ENCODE peak calls at places on chromosomes 11 and 22, in five cellular contexts. Z is thyroid gland, T is neural progenitor cell, J is fibroblast of pulmonary artery, F is brain microvascular endothelial cell. G is an unnamed sample.

GRCh38 chr11:70314730-70315129 is 44.2 kb downstream of the PPFIA1 start:
- DNase-seq in Z (peak), F (no peak), T (no peak), J (no peak), G (no peak)

GRCh38 chr11:19747634-19748280 is 35.1 kb downstream of the NAV2 start:
- DNase-seq in F (no peak), J (no peak), T (no peak), Z (no peak), G (no peak)

GRCh38 chr11:46649180-46649738 is 31.9 kb downstream of the ATG13 start:
- DNase-seq in F (peak), J (peak), T (peak), Z (peak), G (peak)

GRCh38 chr22:18110194-18110943 is at the start of gene TUBA8:
- DNase-seq in T (peak), F (peak), Z (peak), J (peak), G (peak)

GRCh38 chr11:110113507-110113906 is 20.3 kb downstream of the ZC3H12C start:
- DNase-seq in Z (no peak), T (no peak), F (no peak), J (no peak), G (no peak)

GRCh38 chr11:24511518-24511917 is 14.7 kb downstream of the LUZP2 start:
- DNase-seq in T (no peak), Z (no peak), J (no peak), F (no peak), G (no peak)

GRCh38 chr22:35995772-35996171 is 32.9 kb downstream of the RBFOX2 start:
- DNase-seq in T (no peak), F (peak), Z (peak), J (peak), G (peak)

GRCh38 chr22:31945971-31946680 is 1.8 kb downstream of the YWHAH start:
- DNase-seq in F (no peak), T (peak), Z (no peak), J (no peak), G (no peak)

GRCh38 chr22:48692734-48693376 is 1134.8 kb downstream of the BRD1 start:
- DNase-seq in T (no peak), F (no peak), Z (no peak), J (no peak), G (no peak)

GRCh38 chr11:2576116-2576515 is 123.7 kb downstream of the KCNQ1OT1 start:
- DNase-seq in Z (peak), F (no peak), T (no peak), J (no peak), G (peak)

GRCh38 chr11:6693342-6694228 is 10.4 kb upstream of the MRPL17 start:
- DNase-seq in T (no peak), Z (no peak), J (peak), F (peak), G (no peak)

GRCh38 chr11:64763804-64764611 is 4.2 kb upstream of the PYGM start:
- DNase-seq in T (peak), J (no peak), F (no peak), Z (no peak), G (no peak)

GRCh38 chr11:59755701-59756495 is 722 bp downstream of the STX3 start:
- DNase-seq in F (peak), T (peak), Z (peak), J (peak), G (peak)

GRCh38 chr11:64122411-64123101 is 43.4 kb downstream of the MACROD1 start:
- DNase-seq in J (no peak), Z (no peak), T (peak), F (no peak), G (no peak)

GRCh38 chr11:122197055-122197987 is 81.3 kb upstream of the BLID start:
- DNase-seq in F (peak), T (no peak), Z (no peak), J (peak), G (no peak)

GRCh38 chr22:47210686-47211085 is 448.2 kb downstream of the TBC1D22A start:
- DNase-seq in J (no peak), F (no peak), T (no peak), Z (no peak), G (no peak)

GRCh38 chr22:45341503-45341902 is 31.8 kb downstream of the FAM118A start:
- DNase-seq in Z (peak), F (no peak), J (no peak), T (no peak), G (no peak)

GRCh38 chr11:108975641-108976071 is 310.8 kb downstream of the DDX10 start:
- DNase-seq in J (no peak), F (no peak), T (no peak), Z (no peak), G (peak)

GRCh38 chr22:17097062-17097461 is 12.3 kb downstream of the IL17RA start:
- DNase-seq in Z (no peak), F (no peak), J (no peak), T (no peak), G (no peak)

GRCh38 chr11:13329670-13330401 is 52.2 kb downstream of the BMAL1 start:
- DNase-seq in J (no peak), F (no peak), T (no peak), Z (peak), G (peak)

GRCh38 chr11:95512682-95513081 is 276.9 kb downstream of the FAM76B start:
- DNase-seq in Z (peak), J (peak), F (peak), T (no peak), G (peak)

GRCh38 chr11:1837171-1838076 is 1.4 kb upstream of the TNNI2 start:
- DNase-seq in Z (peak), T (peak), F (no peak), J (peak), G (peak)

GRCh38 chr11:44709966-44710365 is 16.8 kb upstream of the TSPAN18 start:
- DNase-seq in F (no peak), J (peak), Z (no peak), T (no peak), G (no peak)

GRCh38 chr11:110086892-110087309 is 6.3 kb upstream of the ZC3H12C start:
- DNase-seq in Z (no peak), T (no peak), J (peak), F (peak), G (no peak)

GRCh38 chr11:78214331-78215194 is 25.8 kb downstream of the USP35 start:
- DNase-seq in Z (no peak), T (no peak), F (no peak), J (no peak), G (no peak)

GRCh38 chr11:69074375-69074774 is 25.6 kb downstream of the TPCN2 start:
- DNase-seq in Z (no peak), F (no peak), J (no peak), T (no peak), G (no peak)

GRCh38 chr22:26568207-26568706 is 21.7 kb downstream of the TPST2 start:
- DNase-seq in F (no peak), T (peak), Z (no peak), J (no peak), G (no peak)

GRCh38 chr11:103541186-103541795 is 432.1 kb downstream of the DYNC2H1 start:
- DNase-seq in F (no peak), J (no peak), Z (no peak), T (no peak), G (no peak)

GRCh38 chr11:68843052-68843561 is 1.4 kb upstream of the CPT1A start:
- DNase-seq in Z (peak), F (no peak), T (peak), J (peak), G (no peak)

GRCh38 chr11:76236092-76237026 is 30.1 kb upstream of the WNT11 start:
- DNase-seq in F (peak), J (peak), Z (no peak), T (peak), G (peak)

GRCh38 chr11:38547464-38547863 is 1949.4 kb upstream of the RAG2 start:
- DNase-seq in J (no peak), F (no peak), Z (no peak), T (no peak), G (no peak)

GRCh38 chr11:108253176-108253575 is 30.3 kb downstream of the ATM start:
- DNase-seq in T (no peak), Z (no peak), F (peak), J (peak), G (no peak)

GRCh38 chr22:19576460-19577421 is 52.5 kb upstream of the CLDN5 start:
- DNase-seq in F (peak), T (peak), Z (no peak), J (peak), G (no peak)

DNA sequence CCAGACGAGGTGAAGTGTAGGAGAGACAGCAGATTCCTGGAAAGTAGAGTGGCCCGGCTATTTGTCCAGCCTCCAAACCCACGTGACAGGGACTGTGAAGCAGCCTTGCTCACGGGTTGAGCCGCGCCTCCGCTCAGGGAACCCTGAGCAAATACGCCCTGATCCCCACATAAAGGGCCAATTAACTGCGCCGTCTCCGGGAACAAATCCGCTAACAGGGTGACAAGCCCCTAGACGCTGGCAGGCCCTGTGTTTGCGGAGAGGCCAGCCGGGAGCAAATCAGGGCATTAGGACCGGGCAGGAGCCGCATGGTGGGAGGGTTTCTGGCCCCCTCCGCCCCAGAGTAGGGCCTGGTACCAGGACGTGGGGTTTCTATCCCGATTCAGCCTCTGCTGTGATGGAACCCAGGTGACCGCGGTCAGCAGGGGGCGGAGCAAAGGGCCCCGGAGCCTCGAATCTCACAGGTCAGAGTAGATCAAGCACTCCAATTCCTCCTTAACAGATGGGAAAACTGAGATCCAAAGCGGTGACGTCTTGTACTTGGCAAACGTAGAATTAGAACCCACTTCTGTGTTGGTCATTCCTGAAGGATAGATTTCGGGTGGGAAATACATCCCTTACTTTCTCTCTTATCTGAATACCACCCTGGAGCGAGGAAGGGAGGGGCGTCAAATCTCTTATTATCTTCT is 2.0 kb upstream of the ROBO3 start:
- DNase-seq in F (peak), T (peak), Z (peak), J (peak), G (peak)
- TF ChIP-seq CTCF in F (no peak), T (no peak), Z (no peak), J (no peak), G (no peak)

GRCh38 chr22:41094036-41094435 is 1.6 kb downstream of the EP300 start:
- DNase-seq in J (peak), T (peak), F (peak), Z (no peak), G (no peak)

GRCh38 chr22:41096841-41097240 is 4.4 kb downstream of the EP300 start:
- DNase-seq in J (no peak), Z (no peak), T (no peak), F (no peak), G (no peak)

GRCh38 chr22:41099036-41099435 is 6.6 kb downstream of the EP300 start:
- DNase-seq in T (no peak), J (no peak), Z (no peak), F (no peak), G (no peak)

GRCh38 chr22:41092847-41093371 is 517 bp downstream of the EP300 start:
- DNase-seq in Z (peak), F (no peak), T (peak), J (peak), G (peak)

GRCh38 chr22:41096391-41096790 is 4.0 kb downstream of the EP300 start:
- DNase-seq in T (no peak), F (no peak), J (no peak), Z (no peak), G (no peak)
- H3K4me3 ChIP-seq in T (no peak), F (no peak), J (peak), Z (no peak), G (no peak)

GRCh38 chr11:114525682-114526081 is 34.0 kb downstream of the NXPE1 start:
- DNase-seq in J (no peak), T (no peak), F (no peak), Z (no peak), G (no peak)
- TF ChIP-seq CTCF in J (no peak), T (no peak), F (no peak), Z (no peak), G (no peak)

GRCh38 chr22:42847110-42847509 is 10.0 kb downstream of the ARFGAP3 start:
- DNase-seq in Z (no peak), J (no peak), F (no peak), T (no peak), G (no peak)

GRCh38 chr22:42841444-42841843 is 15.6 kb downstream of the ARFGAP3 start:
- DNase-seq in Z (no peak), F (peak), J (no peak), T (no peak), G (no peak)

GRCh38 chr22:42842658-42843370 is 14.3 kb downstream of the ARFGAP3 start:
- DNase-seq in F (peak), Z (no peak), T (no peak), J (no peak), G (no peak)

GRCh38 chr22:42848941-42849340 is 8.1 kb downstream of the ARFGAP3 start:
- DNase-seq in F (no peak), J (no peak), T (no peak), Z (peak), G (no peak)

DNA sequence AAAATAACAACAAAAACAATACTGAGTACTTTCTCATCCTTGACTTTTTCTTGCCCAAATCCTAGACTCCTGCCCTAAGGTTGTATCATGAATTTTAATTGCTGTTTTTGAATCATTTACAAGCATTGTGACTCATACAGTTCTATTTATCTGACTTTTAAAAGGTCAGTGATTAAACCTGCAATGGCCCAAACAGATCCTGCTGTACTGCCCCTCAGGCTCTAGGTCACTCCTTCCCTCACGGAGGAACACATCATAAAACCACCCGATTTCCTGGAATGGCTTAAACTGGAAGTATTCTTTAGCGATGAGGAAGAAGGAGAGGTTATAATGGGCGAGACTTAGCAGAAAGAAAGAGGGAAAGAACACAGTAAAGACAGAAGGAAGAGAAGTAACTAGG is 12.3 kb downstream of the ARFGAP3 start:
- DNase-seq in Z (no peak), J (no peak), F (no peak), T (no peak), G (no peak)
- H3K4me3 ChIP-seq in Z (no peak), J (no peak), F (no peak), T (no peak), G (no peak)

GRCh38 chr11:128757235-128757711 is 63.4 kb downstream of the FLI1 start:
- DNase-seq in F (peak), T (no peak), J (peak), Z (no peak), G (no peak)
- TF ChIP-seq CTCF in F (peak), T (peak), J (peak), Z (no peak), G (peak)

G was measured in body of pancreas.